ENCODE peak calls at places on chromosomes 16 and 17, in four cellular contexts. One of them, this sample, is unnamed.

GRCh38 chr17:66715745-66716156 is 119.2 kb upstream of the CACNG5 start:
- DNase-seq in nephron progenitor cell: peak
- DNase-seq in ecto neural progenitor cell: no peak
- DNase-seq in activated CD8-positive, alpha-beta memory T cell treated with anti-CD3 and anti-CD28 coated beads, Interleukin-2, amount 10 ng/mL, durations not matched to agents 7 days and 5 days: peak
- DNase-seq in this sample: no peak

GRCh38 chr16:70460737-70461261 is 6.4 kb downstream of the FCSK start:
- DNase-seq in nephron progenitor cell: no peak
- DNase-seq in ecto neural progenitor cell: no peak
- DNase-seq in activated CD8-positive, alpha-beta memory T cell treated with anti-CD3 and anti-CD28 coated beads, Interleukin-2, amount 10 ng/mL, durations not matched to agents 7 days and 5 days: no peak
- DNase-seq in this sample: no peak

GRCh38 chr17:71361691-71362450 is 758.9 kb upstream of the SOX9 start:
- DNase-seq in activated CD8-positive, alpha-beta memory T cell treated with anti-CD3 and anti-CD28 coated beads, Interleukin-2, amount 10 ng/mL, durations not matched to agents 7 days and 5 days: no peak
- DNase-seq in nephron progenitor cell: no peak
- DNase-seq in ecto neural progenitor cell: no peak
- DNase-seq in this sample: no peak

GRCh38 chr17:53470626-53471025 is 352.1 kb upstream of the KIF2B start:
- DNase-seq in activated CD8-positive, alpha-beta memory T cell treated with anti-CD3 and anti-CD28 coated beads, Interleukin-2, amount 10 ng/mL, durations not matched to agents 7 days and 5 days: no peak
- DNase-seq in nephron progenitor cell: no peak
- DNase-seq in ecto neural progenitor cell: no peak
- DNase-seq in this sample: no peak

GRCh38 chr16:85310868-85311585 is 198.8 kb upstream of the CIBAR2 start:
- DNase-seq in ecto neural progenitor cell: no peak
- DNase-seq in activated CD8-positive, alpha-beta memory T cell treated with anti-CD3 and anti-CD28 coated beads, Interleukin-2, amount 10 ng/mL, durations not matched to agents 7 days and 5 days: peak
- DNase-seq in nephron progenitor cell: no peak
- DNase-seq in this sample: no peak

GRCh38 chr16:20410153-20410723 is 904 bp downstream of the ACSM5 start:
- DNase-seq in activated CD8-positive, alpha-beta memory T cell treated with anti-CD3 and anti-CD28 coated beads, Interleukin-2, amount 10 ng/mL, durations not matched to agents 7 days and 5 days: no peak
- DNase-seq in nephron progenitor cell: no peak
- DNase-seq in ecto neural progenitor cell: no peak
- DNase-seq in this sample: no peak

GRCh38 chr17:29620779-29621500 is 1.8 kb downstream of the CORO6 start:
- DNase-seq in activated CD8-positive, alpha-beta memory T cell treated with anti-CD3 and anti-CD28 coated beads, Interleukin-2, amount 10 ng/mL, durations not matched to agents 7 days and 5 days: no peak
- DNase-seq in nephron progenitor cell: no peak
- DNase-seq in ecto neural progenitor cell: no peak
- DNase-seq in this sample: peak

GRCh38 chr17:75430159-75430748 is 24.8 kb upstream of the GRB2 start:
- DNase-seq in activated CD8-positive, alpha-beta memory T cell treated with anti-CD3 and anti-CD28 coated beads, Interleukin-2, amount 10 ng/mL, durations not matched to agents 7 days and 5 days: no peak
- DNase-seq in ecto neural progenitor cell: peak
- DNase-seq in nephron progenitor cell: peak
- DNase-seq in this sample: no peak

GRCh38 chr17:491086-492014 is 138.7 kb upstream of the RPH3AL start:
- DNase-seq in ecto neural progenitor cell: peak
- DNase-seq in nephron progenitor cell: peak
- DNase-seq in activated CD8-positive, alpha-beta memory T cell treated with anti-CD3 and anti-CD28 coated beads, Interleukin-2, amount 10 ng/mL, durations not matched to agents 7 days and 5 days: peak
- DNase-seq in this sample: peak

GRCh38 chr16:63745456-63745855 is 1376.4 kb downstream of the CDH11 start:
- DNase-seq in ecto neural progenitor cell: no peak
- DNase-seq in activated CD8-positive, alpha-beta memory T cell treated with anti-CD3 and anti-CD28 coated beads, Interleukin-2, amount 10 ng/mL, durations not matched to agents 7 days and 5 days: no peak
- DNase-seq in nephron progenitor cell: no peak
- DNase-seq in this sample: no peak

GRCh38 chr16:3553138-3553923 is 23.9 kb downstream of the NLRC3 start:
- DNase-seq in ecto neural progenitor cell: no peak
- DNase-seq in activated CD8-positive, alpha-beta memory T cell treated with anti-CD3 and anti-CD28 coated beads, Interleukin-2, amount 10 ng/mL, durations not matched to agents 7 days and 5 days: no peak
- DNase-seq in nephron progenitor cell: no peak
- DNase-seq in this sample: peak

GRCh38 chr17:2789700-2790099 is 6.5 kb upstream of the RAP1GAP2 start:
- DNase-seq in nephron progenitor cell: no peak
- DNase-seq in activated CD8-positive, alpha-beta memory T cell treated with anti-CD3 and anti-CD28 coated beads, Interleukin-2, amount 10 ng/mL, durations not matched to agents 7 days and 5 days: no peak
- DNase-seq in ecto neural progenitor cell: no peak
- DNase-seq in this sample: no peak

GRCh38 chr16:89066746-89067145 is 26.9 kb upstream of the ACSF3 start:
- DNase-seq in activated CD8-positive, alpha-beta memory T cell treated with anti-CD3 and anti-CD28 coated beads, Interleukin-2, amount 10 ng/mL, durations not matched to agents 7 days and 5 days: no peak
- DNase-seq in ecto neural progenitor cell: no peak
- DNase-seq in nephron progenitor cell: peak
- DNase-seq in this sample: no peak

GRCh38 chr17:73605444-73605843 is 38.8 kb downstream of the SDK2 start:
- DNase-seq in activated CD8-positive, alpha-beta memory T cell treated with anti-CD3 and anti-CD28 coated beads, Interleukin-2, amount 10 ng/mL, durations not matched to agents 7 days and 5 days: no peak
- DNase-seq in nephron progenitor cell: no peak
- DNase-seq in ecto neural progenitor cell: no peak
- DNase-seq in this sample: no peak

GRCh38 chr16:88705076-88705684 is 1.0 kb downstream of the RNF166 start:
- DNase-seq in ecto neural progenitor cell: no peak
- DNase-seq in activated CD8-positive, alpha-beta memory T cell treated with anti-CD3 and anti-CD28 coated beads, Interleukin-2, amount 10 ng/mL, durations not matched to agents 7 days and 5 days: peak
- DNase-seq in nephron progenitor cell: no peak
- DNase-seq in this sample: no peak

GRCh38 chr17:33949100-33949499 is 306.0 kb upstream of the CCL2 start:
- DNase-seq in ecto neural progenitor cell: peak
- DNase-seq in nephron progenitor cell: peak
- DNase-seq in activated CD8-positive, alpha-beta memory T cell treated with anti-CD3 and anti-CD28 coated beads, Interleukin-2, amount 10 ng/mL, durations not matched to agents 7 days and 5 days: no peak
- DNase-seq in this sample: no peak

GRCh38 chr16:88633684-88634140 is 4.7 kb upstream of the IL17C start:
- DNase-seq in nephron progenitor cell: peak
- DNase-seq in ecto neural progenitor cell: peak
- DNase-seq in activated CD8-positive, alpha-beta memory T cell treated with anti-CD3 and anti-CD28 coated beads, Interleukin-2, amount 10 ng/mL, durations not matched to agents 7 days and 5 days: peak
- DNase-seq in this sample: no peak

GRCh38 chr17:81961087-81961514 is at the start of gene NOTUM:
- DNase-seq in activated CD8-positive, alpha-beta memory T cell treated with anti-CD3 and anti-CD28 coated beads, Interleukin-2, amount 10 ng/mL, durations not matched to agents 7 days and 5 days: no peak
- DNase-seq in ecto neural progenitor cell: peak
- DNase-seq in nephron progenitor cell: peak
- DNase-seq in this sample: no peak

GRCh38 chr17:42670199-42670924 is 6.4 kb downstream of the PLEKHH3 start:
- DNase-seq in activated CD8-positive, alpha-beta memory T cell treated with anti-CD3 and anti-CD28 coated beads, Interleukin-2, amount 10 ng/mL, durations not matched to agents 7 days and 5 days: no peak
- DNase-seq in ecto neural progenitor cell: peak
- DNase-seq in nephron progenitor cell: peak
- DNase-seq in this sample: no peak

GRCh38 chr17:69043098-69043497 is 17.6 kb downstream of the ABCA9 start:
- DNase-seq in ecto neural progenitor cell: no peak
- DNase-seq in activated CD8-positive, alpha-beta memory T cell treated with anti-CD3 and anti-CD28 coated beads, Interleukin-2, amount 10 ng/mL, durations not matched to agents 7 days and 5 days: no peak
- DNase-seq in nephron progenitor cell: no peak
- DNase-seq in this sample: no peak

GRCh38 chr17:73371285-73371684 is 59.5 kb upstream of the CDC42EP4 start:
- DNase-seq in nephron progenitor cell: no peak
- DNase-seq in ecto neural progenitor cell: no peak
- DNase-seq in activated CD8-positive, alpha-beta memory T cell treated with anti-CD3 and anti-CD28 coated beads, Interleukin-2, amount 10 ng/mL, durations not matched to agents 7 days and 5 days: no peak
- DNase-seq in this sample: no peak

GRCh38 chr17:75133001-75133400 is 1.5 kb upstream of the NT5C start:
- DNase-seq in activated CD8-positive, alpha-beta memory T cell treated with anti-CD3 and anti-CD28 coated beads, Interleukin-2, amount 10 ng/mL, durations not matched to agents 7 days and 5 days: no peak
- DNase-seq in ecto neural progenitor cell: no peak
- DNase-seq in nephron progenitor cell: no peak
- DNase-seq in this sample: no peak

GRCh38 chr17:31532161-31532515 is 140.7 kb downstream of the RAB11FIP4 start:
- DNase-seq in ecto neural progenitor cell: no peak
- DNase-seq in activated CD8-positive, alpha-beta memory T cell treated with anti-CD3 and anti-CD28 coated beads, Interleukin-2, amount 10 ng/mL, durations not matched to agents 7 days and 5 days: no peak
- DNase-seq in nephron progenitor cell: no peak
- DNase-seq in this sample: no peak

GRCh38 chr16:16029431-16030011 is 80.1 kb downstream of the ABCC1 start:
- DNase-seq in nephron progenitor cell: no peak
- DNase-seq in ecto neural progenitor cell: no peak
- DNase-seq in activated CD8-positive, alpha-beta memory T cell treated with anti-CD3 and anti-CD28 coated beads, Interleukin-2, amount 10 ng/mL, durations not matched to agents 7 days and 5 days: no peak
- DNase-seq in this sample: no peak

GRCh38 chr16:85376292-85377095 is 236.6 kb upstream of the GSE1 start:
- DNase-seq in ecto neural progenitor cell: no peak
- DNase-seq in nephron progenitor cell: no peak
- DNase-seq in activated CD8-positive, alpha-beta memory T cell treated with anti-CD3 and anti-CD28 coated beads, Interleukin-2, amount 10 ng/mL, durations not matched to agents 7 days and 5 days: no peak
- DNase-seq in this sample: no peak

GRCh38 chr17:31550389-31551056 is 159.0 kb downstream of the RAB11FIP4 start:
- DNase-seq in ecto neural progenitor cell: no peak
- DNase-seq in activated CD8-positive, alpha-beta memory T cell treated with anti-CD3 and anti-CD28 coated beads, Interleukin-2, amount 10 ng/mL, durations not matched to agents 7 days and 5 days: no peak
- DNase-seq in nephron progenitor cell: no peak
- DNase-seq in this sample: no peak

GRCh38 chr17:80101946-80102706 is 745 bp downstream of the GAA start:
- DNase-seq in nephron progenitor cell: peak
- DNase-seq in ecto neural progenitor cell: peak
- DNase-seq in activated CD8-positive, alpha-beta memory T cell treated with anti-CD3 and anti-CD28 coated beads, Interleukin-2, amount 10 ng/mL, durations not matched to agents 7 days and 5 days: no peak
- DNase-seq in this sample: peak

This sample was measured in left lung.